ENCODE peak calls at places on chromosomes 11 and 22, in six cellular contexts. H is endothelial cell, W is body of pancreas, Q is lung microvascular endothelial cell, U is A549, E is HL-60. D is an unnamed sample.

GRCh38 chr11:79403839-79404238 is 37.0 kb downstream of the TENM4 start:
- DNase-seq in W (no peak), Q (no peak), U (no peak), H (no peak), E (no peak), D (no peak)

GRCh38 chr11:2988996-2989395 is 3.1 kb downstream of the NAP1L4 start:
- DNase-seq in U (no peak), W (no peak), H (no peak), Q (no peak), E (no peak), D (no peak)

GRCh38 chr11:15199693-15200092 is 85.0 kb downstream of the INSC start:
- DNase-seq in Q (peak; percentile 57), W (peak; percentile 78), E (no peak), H (no peak), U (no peak), D (no peak)

GRCh38 chr22:50010676-50011446 is 1.7 kb downstream of the IL17REL start:
- DNase-seq in U (no peak), W (peak; percentile 5), Q (no peak), H (peak; percentile 4), E (no peak), D (no peak)

GRCh38 chr22:19644314-19645223 is 69.7 kb upstream of the SEPTIN5 start:
- DNase-seq in Q (no peak), U (no peak), W (no peak), H (no peak), E (peak; percentile 50), D (no peak)

GRCh38 chr11:8711895-8712442 is 29.4 kb downstream of the RPL27A start:
- DNase-seq in E (no peak), Q (no peak), W (no peak), U (no peak), H (no peak), D (no peak)

GRCh38 chr11:72764503-72764902 is 12.3 kb upstream of the ARAP1 start:
- DNase-seq in U (no peak), E (no peak), H (no peak), W (peak; percentile 46), Q (no peak), D (no peak)

GRCh38 chr11:2825261-2825885 is 60.2 kb downstream of the CDKN1C start:
- DNase-seq in E (peak; percentile 15), W (peak; percentile 64), Q (no peak), U (no peak), H (no peak), D (no peak)

GRCh38 chr11:2976289-2977063 is 15.7 kb downstream of the NAP1L4 start:
- DNase-seq in Q (no peak), E (no peak), W (no peak), H (no peak), U (no peak), D (no peak)

GRCh38 chr22:29098296-29098695 is 25.5 kb downstream of the KREMEN1 start:
- DNase-seq in E (no peak), U (no peak), H (no peak), W (no peak), Q (no peak), D (no peak)

GRCh38 chr11:36452987-36453386 is 57.1 kb downstream of the TRAF6 start:
- DNase-seq in E (peak; percentile 35), Q (no peak), H (no peak), W (no peak), U (peak; percentile 15), D (no peak)

GRCh38 chr22:49533886-49534285 is 293.8 kb downstream of the BRD1 start:
- DNase-seq in W (peak; percentile 4), Q (no peak), H (no peak), U (no peak), E (no peak), D (no peak)

GRCh38 chr11:83257638-83258229 is 28.4 kb downstream of the CCDC90B start:
- DNase-seq in U (no peak), E (no peak), Q (peak; percentile 85), W (no peak), H (no peak), D (no peak)

GRCh38 chr11:64314805-64315561 is 2.4 kb downstream of the TRMT112 start:
- DNase-seq in U (no peak), E (no peak), W (no peak), H (no peak), Q (no peak), D (no peak)

GRCh38 chr11:72624496-72625201 is 49.6 kb downstream of the PDE2A start:
- DNase-seq in U (no peak), W (peak; percentile 19), H (peak; percentile 37), Q (peak; percentile 73), E (no peak), D (no peak)

GRCh38 chr11:130592056-130592455 is 143.6 kb downstream of the ADAMTS15 start:
- DNase-seq in Q (peak; percentile 6), H (no peak), U (no peak), W (no peak), E (no peak), D (no peak)

GRCh38 chr11:123190504-123190903 is 4.5 kb downstream of the CLMP start:
- DNase-seq in Q (no peak), E (no peak), U (no peak), H (no peak), W (no peak), D (no peak)